ENCODE peak calls at places on chromosomes 11 and 22, in seven cellular contexts. K, X, H, I, S, J and M are unnamed samples.

GRCh38 chr22:23898006-23898974 is 4.1 kb downstream of the MIF start:
- DNase-seq in K (no peak), X (no peak), H (no peak), I (no peak), S (no peak), J (no peak), M (no peak)

GRCh38 chr11:61332266-61332822 is 561 bp downstream of the DDB1 start:
- DNase-seq in K (peak), X (no peak), H (no peak), I (peak), S (no peak), J (no peak), M (no peak)

GRCh38 chr11:27485930-27486773 is 13.6 kb upstream of the LGR4 start:
- DNase-seq in K (peak), X (no peak), H (no peak), I (peak), S (no peak), J (no peak), M (no peak)

GRCh38 chr22:23984430-23984829 is 4.5 kb downstream of the GSTT2 start:
- DNase-seq in K (no peak), X (no peak), H (no peak), I (peak), S (no peak), J (no peak), M (no peak)

GRCh38 chr22:30694638-30695350 is at the start of gene OSBP2:
- DNase-seq in K (peak), X (peak), H (no peak), I (peak), S (peak), J (no peak), M (no peak)

GRCh38 chr11:125083312-125084056 is 20.4 kb downstream of the SLC37A2 start:
- DNase-seq in K (no peak), X (no peak), H (no peak), I (no peak), S (no peak), J (no peak), M (no peak)

GRCh38 chr11:7578276-7578955 is 64.6 kb downstream of the PPFIBP2 start:
- DNase-seq in K (no peak), X (no peak), H (no peak), I (no peak), S (no peak), J (no peak), M (no peak)

GRCh38 chr11:76347391-76347790 is 33.5 kb downstream of the THAP12 start:
- DNase-seq in K (peak), X (no peak), H (no peak), I (no peak), S (no peak), J (no peak), M (no peak)

GRCh38 chr11:59901306-59901705 is 22.7 kb downstream of the OOSP3 start:
- DNase-seq in K (no peak), X (no peak), H (no peak), I (peak), S (no peak), J (no peak), M (peak)